ENCODE peak calls at places on chromosome 6, in ten cellular contexts. D, T, X, R, V, W, Y, Q, K and F are unnamed samples.

GRCh38 chr6:41498968-41499599 is 47.1 kb upstream of the FOXP4 start:
- DNase-seq in D (no peak), T (no peak), X (no peak), R (no peak), V (no peak), W (no peak), Y (no peak), Q (no peak), K (no peak), F (no peak)

GRCh38 chr6:148293181-148293995 is 49.2 kb upstream of the SASH1 start:
- DNase-seq in D (peak), T (no peak), X (no peak), R (no peak), V (peak), W (no peak), Y (no peak), Q (no peak), K (no peak), F (no peak)

GRCh38 chr6:36626636-36627035 is 32.5 kb downstream of the SRSF3 start:
- DNase-seq in D (no peak), T (no peak), X (no peak), R (peak), V (no peak), W (no peak), Y (no peak), Q (no peak), K (no peak), F (no peak)

GRCh38 chr6:159090530-159091306 is 45.9 kb upstream of the TAGAP start:
- DNase-seq in D (no peak), T (no peak), X (no peak), R (no peak), V (no peak), W (no peak), Y (no peak), Q (no peak), K (no peak), F (no peak)

GRCh38 chr6:15616266-15616665 is 46.6 kb downstream of the DTNBP1 start:
- DNase-seq in D (no peak), T (no peak), X (no peak), R (no peak), V (no peak), W (peak), Y (no peak), Q (no peak), K (no peak), F (no peak)

GRCh38 chr6:113847435-113847834 is 9.7 kb upstream of the MARCKS start:
- DNase-seq in D (no peak), T (no peak), X (no peak), R (no peak), V (peak), W (no peak), Y (no peak), Q (no peak), K (no peak), F (no peak)

GRCh38 chr6:150878347-150879213 is 13.1 kb downstream of the MTHFD1L start:
- DNase-seq in D (no peak), T (no peak), X (no peak), R (no peak), V (no peak), W (peak), Y (no peak), Q (no peak), K (no peak), F (no peak)

GRCh38 chr6:160029525-160029924 is 60.6 kb downstream of the IGF2R start:
- DNase-seq in D (no peak), T (no peak), X (no peak), R (no peak), V (no peak), W (no peak), Y (peak), Q (no peak), K (no peak), F (no peak)

GRCh38 chr6:341914-342831 is 49.4 kb upstream of the IRF4 start:
- DNase-seq in D (peak), T (no peak), X (no peak), R (no peak), V (no peak), W (no peak), Y (no peak), Q (no peak), K (no peak), F (no peak)

GRCh38 chr6:56241106-56241812 is 6.1 kb downstream of the COL21A1 start:
- DNase-seq in D (no peak), T (no peak), X (no peak), R (no peak), V (no peak), W (no peak), Y (no peak), Q (no peak), K (no peak), F (no peak)

GRCh38 chr6:170164271-170164900 is 126.5 kb downstream of the DLL1 start:
- DNase-seq in D (peak), T (no peak), X (no peak), R (no peak), V (no peak), W (no peak), Y (no peak), Q (no peak), K (no peak), F (no peak)

GRCh38 chr6:9632026-9632425 is 782.8 kb downstream of the TFAP2A start:
- DNase-seq in D (no peak), T (no peak), X (no peak), R (no peak), V (no peak), W (no peak), Y (no peak), Q (no peak), K (no peak), F (no peak)

GRCh38 chr6:103995571-103995970 is 864.1 kb downstream of the HACE1 start:
- DNase-seq in D (no peak), T (no peak), X (no peak), R (no peak), V (no peak), W (no peak), Y (no peak), Q (no peak), K (no peak), F (no peak)

GRCh38 chr6:94636780-94637385 is 940.5 kb upstream of the MANEA start:
- DNase-seq in D (no peak), T (no peak), X (peak), R (no peak), V (peak), W (peak), Y (no peak), Q (peak), K (no peak), F (no peak)

GRCh38 chr6:41736800-41737555 is 1.6 kb upstream of the TFEB start:
- DNase-seq in D (peak), T (no peak), X (no peak), R (no peak), V (no peak), W (no peak), Y (no peak), Q (no peak), K (no peak), F (no peak)

GRCh38 chr6:8269856-8270454 is 165.4 kb downstream of the SLC35B3 start:
- DNase-seq in D (no peak), T (no peak), X (no peak), R (no peak), V (no peak), W (no peak), Y (no peak), Q (no peak), K (no peak), F (no peak)

GRCh38 chr6:75691012-75691411 is 58.0 kb upstream of the MYO6 start:
- DNase-seq in D (no peak), T (no peak), X (no peak), R (no peak), V (peak), W (no peak), Y (no peak), Q (peak), K (no peak), F (no peak)

GRCh38 chr6:23621026-23621425 is 505.0 kb upstream of the NRSN1 start:
- DNase-seq in D (no peak), T (no peak), X (no peak), R (no peak), V (peak), W (peak), Y (no peak), Q (no peak), K (no peak), F (no peak)

GRCh38 chr6:104483225-104483834 is 376.4 kb downstream of the HACE1 start:
- DNase-seq in D (no peak), T (no peak), X (peak), R (no peak), V (no peak), W (peak), Y (no peak), Q (peak), K (no peak), F (no peak)

GRCh38 chr6:16334671-16335070 is 96.3 kb downstream of the GMPR start:
- DNase-seq in D (no peak), T (peak), X (no peak), R (peak), V (peak), W (no peak), Y (peak), Q (no peak), K (no peak), F (peak)

GRCh38 chr6:8993111-8993510 is 557.8 kb upstream of the SLC35B3 start:
- DNase-seq in D (no peak), T (no peak), X (no peak), R (no peak), V (no peak), W (no peak), Y (no peak), Q (no peak), K (no peak), F (no peak)

GRCh38 chr6:106163966-106164877 is 78.1 kb downstream of the PRDM1 start:
- DNase-seq in D (no peak), T (peak), X (no peak), R (peak), V (peak), W (no peak), Y (peak), Q (no peak), K (no peak), F (no peak)

GRCh38 chr6:43496370-43497128 is 13.6 kb downstream of the LRRC73 start:
- DNase-seq in D (no peak), T (no peak), X (peak), R (no peak), V (peak), W (peak), Y (no peak), Q (no peak), K (no peak), F (no peak)

GRCh38 chr6:40809627-40810026 is 222.5 kb upstream of the LRFN2 start:
- DNase-seq in D (no peak), T (no peak), X (no peak), R (no peak), V (no peak), W (no peak), Y (no peak), Q (no peak), K (no peak), F (no peak)

GRCh38 chr6:3500262-3501001 is 43.6 kb upstream of the SLC22A23 start:
- DNase-seq in D (no peak), T (no peak), X (no peak), R (no peak), V (peak), W (no peak), Y (no peak), Q (no peak), K (no peak), F (no peak)

GRCh38 chr6:45543298-45544235 is 165.8 kb upstream of the SUPT3H start:
- DNase-seq in D (no peak), T (no peak), X (no peak), R (no peak), V (peak), W (no peak), Y (no peak), Q (no peak), K (no peak), F (no peak)

GRCh38 chr6:136435096-136435495 is 115.1 kb downstream of the MAP7 start:
- DNase-seq in D (no peak), T (no peak), X (no peak), R (no peak), V (no peak), W (no peak), Y (no peak), Q (no peak), K (no peak), F (no peak)

GRCh38 chr6:39102024-39102820 is 12.8 kb downstream of the SAYSD1 start:
- DNase-seq in D (peak), T (peak), X (peak), R (no peak), V (peak), W (peak), Y (no peak), Q (no peak), K (no peak), F (no peak)

GRCh38 chr6:20232188-20232587 is 19.9 kb upstream of the MBOAT1 start:
- DNase-seq in D (no peak), T (no peak), X (no peak), R (no peak), V (no peak), W (no peak), Y (no peak), Q (no peak), K (no peak), F (no peak)

GRCh38 chr6:80144753-80145152 is 38.3 kb downstream of the BCKDHB start:
- DNase-seq in D (no peak), T (no peak), X (no peak), R (no peak), V (no peak), W (no peak), Y (no peak), Q (no peak), K (no peak), F (no peak)

DNA sequence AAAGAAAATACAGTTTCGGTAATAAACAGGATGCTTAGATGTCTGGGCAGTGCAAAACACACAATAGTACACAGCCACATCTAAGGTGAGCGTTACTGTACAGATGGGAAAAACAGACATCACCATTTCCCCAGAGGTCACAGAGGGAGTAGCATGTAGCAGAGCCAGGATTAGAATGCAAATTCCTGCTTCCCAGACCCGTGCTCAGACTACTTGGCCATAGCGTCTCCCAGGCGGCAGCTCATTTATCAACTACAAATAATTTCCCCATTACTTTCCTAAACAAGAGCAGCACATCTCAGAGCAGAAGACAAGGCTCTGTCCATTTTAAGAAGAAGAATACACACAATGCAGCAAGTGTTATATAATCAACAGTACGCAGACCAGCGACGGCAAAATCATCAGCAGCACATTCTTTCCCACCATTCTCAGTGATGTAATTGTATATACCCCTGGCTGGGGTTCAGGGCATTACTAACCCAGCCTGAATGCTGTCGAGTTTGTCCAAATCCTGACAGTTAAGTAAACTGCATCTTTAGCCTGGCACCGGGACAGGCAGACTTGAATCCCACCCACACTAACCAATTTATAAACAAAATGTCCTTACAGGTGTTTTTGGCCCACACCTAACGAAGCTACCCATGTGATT is 61.9 kb downstream of the CNKSR3 start:
- DNase-seq in D (no peak), T (peak), X (peak), R (no peak), V (peak), W (peak), Y (no peak), Q (no peak), K (peak), F (no peak)
- TF ChIP-seq CTCF in D (no peak), T (peak), X (peak), R (no peak), V (peak), W (peak), Y (no peak), Q (peak), K (peak), F (peak)

DNA sequence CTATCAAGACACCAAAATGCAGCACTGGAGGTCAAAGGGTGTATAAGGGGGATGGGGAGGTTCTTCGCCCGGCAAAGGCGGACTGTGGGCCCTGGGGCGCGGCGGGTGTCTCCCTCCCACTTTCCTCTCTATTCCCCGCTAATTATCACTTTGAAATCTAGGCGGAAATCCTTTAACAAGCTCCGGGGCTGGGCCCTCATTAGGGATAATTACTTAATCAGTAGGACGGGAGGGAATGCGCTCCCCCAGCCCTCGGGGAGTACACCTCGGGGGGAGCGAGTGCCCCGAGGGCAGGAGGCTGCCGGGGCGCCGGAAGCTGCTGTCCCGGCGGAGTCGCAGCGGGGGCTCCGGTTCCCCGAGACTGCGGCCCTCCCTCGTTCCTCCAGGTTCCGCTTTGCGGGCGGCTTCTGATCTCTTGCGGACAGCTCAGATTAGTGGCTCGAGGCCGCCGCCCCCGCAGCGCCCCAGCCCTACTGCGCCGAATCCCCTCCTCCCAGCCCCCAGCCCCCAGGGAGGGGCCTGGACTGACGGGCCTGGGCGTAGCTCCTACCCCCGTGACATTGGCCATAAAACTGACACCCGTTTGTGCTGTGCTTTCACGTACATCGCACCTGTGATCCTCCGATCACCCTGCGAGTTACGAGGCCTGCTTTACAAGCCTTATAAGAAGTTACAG is 14.7 kb downstream of the MUCL3 start:
- DNase-seq in D (peak), T (no peak), X (peak), R (peak), V (peak), W (peak), Y (peak), Q (no peak), K (no peak), F (no peak)
- H3K4me3 ChIP-seq in D (peak), T (peak), X (peak), R (peak), V (peak), W (peak), Y (peak), Q (no peak), K (peak), F (peak)

GRCh38 chr6:95866732-95867131 is 149.0 kb upstream of the FUT9 start:
- DNase-seq in D (no peak), T (no peak), X (peak), R (no peak), V (no peak), W (peak), Y (no peak), Q (peak), K (no peak), F (no peak)
- TF ChIP-seq CTCF in D (peak), T (no peak), X (no peak), R (no peak), V (no peak), W (peak), Y (no peak), Q (peak), K (peak), F (peak)

DNA sequence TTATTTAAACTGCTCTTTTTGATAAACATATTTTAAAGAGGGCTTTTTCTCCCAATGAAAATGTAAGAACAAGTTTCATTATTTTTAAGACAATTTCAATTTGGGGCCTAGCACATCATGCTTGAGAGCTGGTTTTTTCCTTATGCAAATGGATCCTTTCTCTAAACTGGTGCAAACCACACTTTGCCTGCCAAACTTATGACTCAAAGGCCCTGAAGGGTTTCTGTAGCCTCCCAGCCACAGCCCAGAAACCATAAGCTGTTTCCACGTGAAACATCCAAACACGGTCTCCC is 451 bp upstream of the HSF2 start:
- DNase-seq in D (no peak), T (no peak), X (no peak), R (no peak), V (no peak), W (no peak), Y (no peak), Q (no peak), K (no peak), F (no peak)
- H3K4me3 ChIP-seq in D (no peak), T (peak), X (no peak), R (peak), V (no peak), W (peak), Y (peak), Q (peak), K (peak), F (peak)

GRCh38 chr6:121442591-121442990 is 7.1 kb downstream of the GJA1 start:
- DNase-seq in D (no peak), T (no peak), X (no peak), R (no peak), V (no peak), W (peak), Y (no peak), Q (no peak), K (no peak), F (no peak)
- TF ChIP-seq CTCF in D (no peak), T (no peak), X (no peak), R (no peak), V (no peak), W (no peak), Y (no peak), Q (no peak), K (no peak), F (no peak)

GRCh38 chr6:68400396-68400795 is 234.7 kb upstream of the ADGRB3 start:
- DNase-seq in D (no peak), T (no peak), X (no peak), R (no peak), V (no peak), W (peak), Y (no peak), Q (no peak), K (no peak), F (no peak)
- H3K4me3 ChIP-seq in D (no peak), T (no peak), X (no peak), R (no peak), V (no peak), W (no peak), Y (no peak), Q (no peak), K (no peak), F (no peak)

GRCh38 chr6:13574149-13574570 is 241 bp upstream of the SIRT5 start:
- DNase-seq in D (peak), T (peak), X (peak), R (peak), V (peak), W (peak), Y (peak), Q (peak), K (peak), F (peak)
- TF ChIP-seq CTCF in D (no peak), T (peak), X (peak), R (peak), V (peak), W (peak), Y (peak), Q (peak), K (peak), F (peak)

GRCh38 chr6:18503588-18504231 is 116.6 kb downstream of the RNF144B start:
- DNase-seq in D (no peak), T (peak), X (peak), R (peak), V (peak), W (peak), Y (peak), Q (peak), K (no peak), F (peak)
- H3K4me3 ChIP-seq in D (no peak), T (no peak), X (no peak), R (peak), V (no peak), W (no peak), Y (no peak), Q (no peak), K (peak), F (peak)